ENCODE peak calls at places on chromosomes 5 and 9, in nine cellular contexts. One of them, this sample, is unnamed.

GRCh38 chr9:134932171-134932570 is 14.5 kb upstream of the FCN1 start:
- DNase-seq in NCI-H2171 treated with DMSO at 0.1 percent for 48 hours: no peak
- DNase-seq in HCEC 1CT: no peak
- DNase-seq in hippocampal formation: no peak
- DNase-seq in cardiac fibroblast: no peak
- DNase-seq in substantia nigra: no peak
- DNase-seq in HEK293T: no peak
- DNase-seq in stimulated activated CD4-positive, alpha-beta T cell treated with anti-CD3 and anti-CD28 coated beads, Interleukin-1b, Interleukin-23, amount 100 ng/mL, for 24 hours: no peak
- DNase-seq in left cardiac atrium: no peak
- DNase-seq in this sample: no peak

GRCh38 chr5:168295574-168296201 is 4.2 kb downstream of the WWC1 start:
- DNase-seq in NCI-H2171 treated with DMSO at 0.1 percent for 48 hours: no peak
- DNase-seq in HCEC 1CT: peak
- DNase-seq in hippocampal formation: peak
- DNase-seq in cardiac fibroblast: peak
- DNase-seq in substantia nigra: peak
- DNase-seq in HEK293T: peak
- DNase-seq in stimulated activated CD4-positive, alpha-beta T cell treated with anti-CD3 and anti-CD28 coated beads, Interleukin-1b, Interleukin-23, amount 100 ng/mL, for 24 hours: no peak
- DNase-seq in left cardiac atrium: no peak
- DNase-seq in this sample: no peak

GRCh38 chr5:143311955-143312354 is 91.5 kb downstream of the NR3C1 start:
- DNase-seq in NCI-H2171 treated with DMSO at 0.1 percent for 48 hours: no peak
- DNase-seq in HCEC 1CT: peak
- DNase-seq in hippocampal formation: no peak
- DNase-seq in cardiac fibroblast: peak
- DNase-seq in substantia nigra: no peak
- DNase-seq in HEK293T: no peak
- DNase-seq in stimulated activated CD4-positive, alpha-beta T cell treated with anti-CD3 and anti-CD28 coated beads, Interleukin-1b, Interleukin-23, amount 100 ng/mL, for 24 hours: no peak
- DNase-seq in left cardiac atrium: no peak
- DNase-seq in this sample: no peak

GRCh38 chr5:110054240-110054639 is 364.5 kb downstream of the MAN2A1 start:
- DNase-seq in NCI-H2171 treated with DMSO at 0.1 percent for 48 hours: peak
- DNase-seq in HCEC 1CT: peak
- DNase-seq in hippocampal formation: no peak
- DNase-seq in cardiac fibroblast: peak
- DNase-seq in substantia nigra: no peak
- DNase-seq in HEK293T: peak
- DNase-seq in stimulated activated CD4-positive, alpha-beta T cell treated with anti-CD3 and anti-CD28 coated beads, Interleukin-1b, Interleukin-23, amount 100 ng/mL, for 24 hours: peak
- DNase-seq in left cardiac atrium: peak
- DNase-seq in this sample: peak

GRCh38 chr9:31259824-31260223 is 1124.6 kb upstream of the ACO1 start:
- DNase-seq in NCI-H2171 treated with DMSO at 0.1 percent for 48 hours: no peak
- DNase-seq in HCEC 1CT: no peak
- DNase-seq in hippocampal formation: no peak
- DNase-seq in cardiac fibroblast: no peak
- DNase-seq in substantia nigra: no peak
- DNase-seq in HEK293T: no peak
- DNase-seq in stimulated activated CD4-positive, alpha-beta T cell treated with anti-CD3 and anti-CD28 coated beads, Interleukin-1b, Interleukin-23, amount 100 ng/mL, for 24 hours: no peak
- DNase-seq in left cardiac atrium: no peak
- DNase-seq in this sample: no peak

GRCh38 chr5:58016329-58016728 is 443.6 kb downstream of the PLK2 start:
- DNase-seq in NCI-H2171 treated with DMSO at 0.1 percent for 48 hours: no peak
- DNase-seq in HCEC 1CT: peak
- DNase-seq in hippocampal formation: no peak
- DNase-seq in cardiac fibroblast: peak
- DNase-seq in substantia nigra: no peak
- DNase-seq in HEK293T: no peak
- DNase-seq in stimulated activated CD4-positive, alpha-beta T cell treated with anti-CD3 and anti-CD28 coated beads, Interleukin-1b, Interleukin-23, amount 100 ng/mL, for 24 hours: no peak
- DNase-seq in left cardiac atrium: no peak
- DNase-seq in this sample: no peak

GRCh38 chr9:115939065-115939765 is 214.4 kb upstream of the PAPPA start:
- DNase-seq in NCI-H2171 treated with DMSO at 0.1 percent for 48 hours: no peak
- DNase-seq in HCEC 1CT: peak
- DNase-seq in hippocampal formation: no peak
- DNase-seq in cardiac fibroblast: peak
- DNase-seq in substantia nigra: no peak
- DNase-seq in HEK293T: no peak
- DNase-seq in stimulated activated CD4-positive, alpha-beta T cell treated with anti-CD3 and anti-CD28 coated beads, Interleukin-1b, Interleukin-23, amount 100 ng/mL, for 24 hours: no peak
- DNase-seq in left cardiac atrium: no peak
- DNase-seq in this sample: no peak

GRCh38 chr9:6079386-6079785 is 64.0 kb upstream of the RANBP6 start:
- DNase-seq in NCI-H2171 treated with DMSO at 0.1 percent for 48 hours: no peak
- DNase-seq in HCEC 1CT: no peak
- DNase-seq in hippocampal formation: no peak
- DNase-seq in cardiac fibroblast: no peak
- DNase-seq in substantia nigra: no peak
- DNase-seq in HEK293T: no peak
- DNase-seq in stimulated activated CD4-positive, alpha-beta T cell treated with anti-CD3 and anti-CD28 coated beads, Interleukin-1b, Interleukin-23, amount 100 ng/mL, for 24 hours: no peak
- DNase-seq in left cardiac atrium: no peak
- DNase-seq in this sample: no peak

GRCh38 chr9:105846825-105847224 is 152.5 kb downstream of the TMEM38B start:
- DNase-seq in NCI-H2171 treated with DMSO at 0.1 percent for 48 hours: no peak
- DNase-seq in HCEC 1CT: no peak
- DNase-seq in hippocampal formation: no peak
- DNase-seq in cardiac fibroblast: no peak
- DNase-seq in substantia nigra: no peak
- DNase-seq in HEK293T: no peak
- DNase-seq in stimulated activated CD4-positive, alpha-beta T cell treated with anti-CD3 and anti-CD28 coated beads, Interleukin-1b, Interleukin-23, amount 100 ng/mL, for 24 hours: no peak
- DNase-seq in left cardiac atrium: no peak
- DNase-seq in this sample: no peak

GRCh38 chr5:153476767-153477166 is 13.7 kb upstream of the GRIA1 start:
- DNase-seq in NCI-H2171 treated with DMSO at 0.1 percent for 48 hours: no peak
- DNase-seq in HCEC 1CT: peak
- DNase-seq in hippocampal formation: no peak
- DNase-seq in cardiac fibroblast: peak
- DNase-seq in substantia nigra: no peak
- DNase-seq in HEK293T: no peak
- DNase-seq in stimulated activated CD4-positive, alpha-beta T cell treated with anti-CD3 and anti-CD28 coated beads, Interleukin-1b, Interleukin-23, amount 100 ng/mL, for 24 hours: no peak
- DNase-seq in left cardiac atrium: no peak
- DNase-seq in this sample: no peak

GRCh38 chr9:76949865-76950264 is 44.0 kb upstream of the PRUNE2 start:
- DNase-seq in NCI-H2171 treated with DMSO at 0.1 percent for 48 hours: no peak
- DNase-seq in HCEC 1CT: no peak
- DNase-seq in hippocampal formation: no peak
- DNase-seq in cardiac fibroblast: no peak
- DNase-seq in substantia nigra: no peak
- DNase-seq in HEK293T: no peak
- DNase-seq in stimulated activated CD4-positive, alpha-beta T cell treated with anti-CD3 and anti-CD28 coated beads, Interleukin-1b, Interleukin-23, amount 100 ng/mL, for 24 hours: no peak
- DNase-seq in left cardiac atrium: no peak
- DNase-seq in this sample: no peak

GRCh38 chr5:107601076-107601475 is 69.7 kb downstream of the EFNA5 start:
- DNase-seq in NCI-H2171 treated with DMSO at 0.1 percent for 48 hours: no peak
- DNase-seq in HCEC 1CT: no peak
- DNase-seq in hippocampal formation: no peak
- DNase-seq in cardiac fibroblast: no peak
- DNase-seq in substantia nigra: no peak
- DNase-seq in HEK293T: no peak
- DNase-seq in stimulated activated CD4-positive, alpha-beta T cell treated with anti-CD3 and anti-CD28 coated beads, Interleukin-1b, Interleukin-23, amount 100 ng/mL, for 24 hours: no peak
- DNase-seq in left cardiac atrium: peak
- DNase-seq in this sample: no peak

GRCh38 chr5:73940026-73940425 is 314.0 kb downstream of the ARHGEF28 start:
- DNase-seq in NCI-H2171 treated with DMSO at 0.1 percent for 48 hours: peak
- DNase-seq in HCEC 1CT: no peak
- DNase-seq in hippocampal formation: no peak
- DNase-seq in cardiac fibroblast: peak
- DNase-seq in substantia nigra: no peak
- DNase-seq in HEK293T: no peak
- DNase-seq in stimulated activated CD4-positive, alpha-beta T cell treated with anti-CD3 and anti-CD28 coated beads, Interleukin-1b, Interleukin-23, amount 100 ng/mL, for 24 hours: no peak
- DNase-seq in left cardiac atrium: no peak
- DNase-seq in this sample: no peak